ENCODE peak calls at places on chromosomes 6 and 20, in six cellular contexts. One of them, this sample, is unnamed.

GRCh38 chr6:84103029-84103428 is 69.5 kb downstream of the MRAP2 start:
- DNase-seq in nephron progenitor cell: no peak
- DNase-seq in right lobe of liver: no peak
- DNase-seq in lower leg skin: no peak
- DNase-seq in CD4-positive, alpha-beta T cell: no peak
- DNase-seq in astrocyte of the spinal cord: no peak
- DNase-seq in this sample: no peak

GRCh38 chr20:57653546-57653900 is 33.3 kb upstream of the ZBP1 start:
- DNase-seq in lower leg skin: no peak
- DNase-seq in CD4-positive, alpha-beta T cell: no peak
- DNase-seq in nephron progenitor cell: no peak
- DNase-seq in right lobe of liver: peak; percentile 33
- DNase-seq in astrocyte of the spinal cord: no peak
- DNase-seq in this sample: peak; percentile 31

GRCh38 chr6:77926198-77926752 is 273.4 kb downstream of the MEI4 start:
- DNase-seq in nephron progenitor cell: no peak
- DNase-seq in CD4-positive, alpha-beta T cell: no peak
- DNase-seq in right lobe of liver: no peak
- DNase-seq in astrocyte of the spinal cord: peak; percentile 7
- DNase-seq in lower leg skin: no peak
- DNase-seq in this sample: no peak

GRCh38 chr6:155201461-155202226 is 62.2 kb upstream of the CLDN20 start:
- DNase-seq in right lobe of liver: no peak
- DNase-seq in astrocyte of the spinal cord: peak; percentile 89
- DNase-seq in CD4-positive, alpha-beta T cell: no peak
- DNase-seq in nephron progenitor cell: no peak
- DNase-seq in lower leg skin: no peak
- DNase-seq in this sample: no peak

GRCh38 chr6:26318459-26319404 is 46.3 kb upstream of the BTN3A2 start:
- DNase-seq in nephron progenitor cell: no peak
- DNase-seq in astrocyte of the spinal cord: no peak
- DNase-seq in lower leg skin: no peak
- DNase-seq in CD4-positive, alpha-beta T cell: no peak
- DNase-seq in right lobe of liver: no peak
- DNase-seq in this sample: no peak

GRCh38 chr6:155171109-155171746 is 92.6 kb upstream of the CLDN20 start:
- DNase-seq in lower leg skin: peak; percentile 68
- DNase-seq in nephron progenitor cell: no peak
- DNase-seq in right lobe of liver: no peak
- DNase-seq in astrocyte of the spinal cord: peak; percentile 93
- DNase-seq in CD4-positive, alpha-beta T cell: peak; percentile 70
- DNase-seq in this sample: no peak

GRCh38 chr6:37696220-37696840 is 1.4 kb downstream of the MDGA1 start:
- DNase-seq in right lobe of liver: no peak
- DNase-seq in astrocyte of the spinal cord: peak; percentile 51
- DNase-seq in lower leg skin: no peak
- DNase-seq in CD4-positive, alpha-beta T cell: peak; percentile 27
- DNase-seq in nephron progenitor cell: peak; percentile 61
- DNase-seq in this sample: peak; percentile 48

GRCh38 chr20:43849496-43850197 is 65.0 kb upstream of the TOX2 start:
- DNase-seq in right lobe of liver: peak; percentile 45
- DNase-seq in lower leg skin: no peak
- DNase-seq in nephron progenitor cell: no peak
- DNase-seq in astrocyte of the spinal cord: peak; percentile 58
- DNase-seq in CD4-positive, alpha-beta T cell: no peak
- DNase-seq in this sample: no peak

GRCh38 chr6:138428943-138429616 is 25.1 kb downstream of the HEBP2 start:
- DNase-seq in lower leg skin: no peak
- DNase-seq in right lobe of liver: no peak
- DNase-seq in astrocyte of the spinal cord: peak; percentile 81
- DNase-seq in CD4-positive, alpha-beta T cell: no peak
- DNase-seq in nephron progenitor cell: no peak
- DNase-seq in this sample: no peak

GRCh38 chr20:4297141-4297826 is 281.9 kb upstream of the RNF24 start:
- DNase-seq in nephron progenitor cell: no peak
- DNase-seq in CD4-positive, alpha-beta T cell: no peak
- DNase-seq in lower leg skin: peak; percentile 39
- DNase-seq in astrocyte of the spinal cord: no peak
- DNase-seq in right lobe of liver: no peak
- DNase-seq in this sample: no peak

GRCh38 chr6:62400521-62401259 is 114.7 kb upstream of the KHDRBS2 start:
- DNase-seq in right lobe of liver: no peak
- DNase-seq in lower leg skin: no peak
- DNase-seq in nephron progenitor cell: no peak
- DNase-seq in astrocyte of the spinal cord: no peak
- DNase-seq in CD4-positive, alpha-beta T cell: no peak
- DNase-seq in this sample: no peak

GRCh38 chr6:36104836-36105235 is 25.5 kb upstream of the MAPK13 start:
- DNase-seq in lower leg skin: no peak
- DNase-seq in right lobe of liver: no peak
- DNase-seq in CD4-positive, alpha-beta T cell: no peak
- DNase-seq in nephron progenitor cell: no peak
- DNase-seq in astrocyte of the spinal cord: no peak
- DNase-seq in this sample: no peak

GRCh38 chr6:162706236-162706635 is 21.3 kb downstream of the PRKN start:
- DNase-seq in CD4-positive, alpha-beta T cell: no peak
- DNase-seq in right lobe of liver: peak; percentile 65
- DNase-seq in lower leg skin: peak; percentile 39
- DNase-seq in astrocyte of the spinal cord: no peak
- DNase-seq in nephron progenitor cell: no peak
- DNase-seq in this sample: no peak

GRCh38 chr6:70385931-70386330 is 27.4 kb upstream of the FAM135A start:
- DNase-seq in CD4-positive, alpha-beta T cell: no peak
- DNase-seq in right lobe of liver: no peak
- DNase-seq in lower leg skin: no peak
- DNase-seq in nephron progenitor cell: no peak
- DNase-seq in astrocyte of the spinal cord: no peak
- DNase-seq in this sample: no peak

GRCh38 chr6:150201791-150202329 is 59.0 kb downstream of the PPP1R14C start:
- DNase-seq in nephron progenitor cell: peak; percentile 71
- DNase-seq in right lobe of liver: peak; percentile 52
- DNase-seq in CD4-positive, alpha-beta T cell: no peak
- DNase-seq in lower leg skin: no peak
- DNase-seq in astrocyte of the spinal cord: no peak
- DNase-seq in this sample: no peak

GRCh38 chr6:43698584-43699349 is 11.2 kb upstream of the MRPS18A start:
- DNase-seq in CD4-positive, alpha-beta T cell: no peak
- DNase-seq in right lobe of liver: no peak
- DNase-seq in nephron progenitor cell: peak; percentile 49
- DNase-seq in astrocyte of the spinal cord: peak; percentile 36
- DNase-seq in lower leg skin: no peak
- DNase-seq in this sample: no peak

GRCh38 chr6:68196645-68197044 is 438.4 kb upstream of the ADGRB3 start:
- DNase-seq in astrocyte of the spinal cord: peak; percentile 31
- DNase-seq in right lobe of liver: no peak
- DNase-seq in lower leg skin: no peak
- DNase-seq in nephron progenitor cell: no peak
- DNase-seq in CD4-positive, alpha-beta T cell: no peak
- DNase-seq in this sample: no peak
- TF ChIP-seq CTCF in astrocyte of the spinal cord: peak; percentile 10
- TF ChIP-seq CTCF in right lobe of liver: no peak
- TF ChIP-seq CTCF in lower leg skin: no peak
- TF ChIP-seq CTCF in nephron progenitor cell: no peak
- TF ChIP-seq CTCF in CD4-positive, alpha-beta T cell: no peak
- TF ChIP-seq CTCF in this sample: no peak

GRCh38 chr6:139655783-139656705 is 281.6 kb upstream of the CITED2 start:
- DNase-seq in right lobe of liver: peak; percentile 85
- DNase-seq in CD4-positive, alpha-beta T cell: no peak
- DNase-seq in astrocyte of the spinal cord: peak; percentile 52
- DNase-seq in nephron progenitor cell: peak; percentile 33
- DNase-seq in lower leg skin: no peak
- DNase-seq in this sample: no peak

GRCh38 chr6:139659711-139660110 is 285.3 kb upstream of the CITED2 start:
- DNase-seq in right lobe of liver: no peak
- DNase-seq in astrocyte of the spinal cord: no peak
- DNase-seq in nephron progenitor cell: no peak
- DNase-seq in lower leg skin: no peak
- DNase-seq in CD4-positive, alpha-beta T cell: no peak
- DNase-seq in this sample: no peak

GRCh38 chr6:139654888-139655782 is 280.7 kb upstream of the CITED2 start:
- DNase-seq in CD4-positive, alpha-beta T cell: no peak
- DNase-seq in lower leg skin: no peak
- DNase-seq in nephron progenitor cell: no peak
- DNase-seq in astrocyte of the spinal cord: no peak
- DNase-seq in right lobe of liver: peak; percentile 72
- DNase-seq in this sample: no peak

GRCh38 chr6:139657121-139657520 is 282.7 kb upstream of the CITED2 start:
- DNase-seq in lower leg skin: no peak
- DNase-seq in right lobe of liver: no peak
- DNase-seq in nephron progenitor cell: no peak
- DNase-seq in CD4-positive, alpha-beta T cell: no peak
- DNase-seq in astrocyte of the spinal cord: no peak
- DNase-seq in this sample: no peak

GRCh38 chr6:139659196-139659595 is 284.7 kb upstream of the CITED2 start:
- DNase-seq in right lobe of liver: no peak
- DNase-seq in astrocyte of the spinal cord: no peak
- DNase-seq in nephron progenitor cell: no peak
- DNase-seq in lower leg skin: no peak
- DNase-seq in CD4-positive, alpha-beta T cell: no peak
- DNase-seq in this sample: no peak
- TF ChIP-seq CTCF in right lobe of liver: no peak
- TF ChIP-seq CTCF in astrocyte of the spinal cord: no peak
- TF ChIP-seq CTCF in nephron progenitor cell: no peak
- TF ChIP-seq CTCF in lower leg skin: no peak
- TF ChIP-seq CTCF in CD4-positive, alpha-beta T cell: no peak
- TF ChIP-seq CTCF in this sample: no peak

DNA sequence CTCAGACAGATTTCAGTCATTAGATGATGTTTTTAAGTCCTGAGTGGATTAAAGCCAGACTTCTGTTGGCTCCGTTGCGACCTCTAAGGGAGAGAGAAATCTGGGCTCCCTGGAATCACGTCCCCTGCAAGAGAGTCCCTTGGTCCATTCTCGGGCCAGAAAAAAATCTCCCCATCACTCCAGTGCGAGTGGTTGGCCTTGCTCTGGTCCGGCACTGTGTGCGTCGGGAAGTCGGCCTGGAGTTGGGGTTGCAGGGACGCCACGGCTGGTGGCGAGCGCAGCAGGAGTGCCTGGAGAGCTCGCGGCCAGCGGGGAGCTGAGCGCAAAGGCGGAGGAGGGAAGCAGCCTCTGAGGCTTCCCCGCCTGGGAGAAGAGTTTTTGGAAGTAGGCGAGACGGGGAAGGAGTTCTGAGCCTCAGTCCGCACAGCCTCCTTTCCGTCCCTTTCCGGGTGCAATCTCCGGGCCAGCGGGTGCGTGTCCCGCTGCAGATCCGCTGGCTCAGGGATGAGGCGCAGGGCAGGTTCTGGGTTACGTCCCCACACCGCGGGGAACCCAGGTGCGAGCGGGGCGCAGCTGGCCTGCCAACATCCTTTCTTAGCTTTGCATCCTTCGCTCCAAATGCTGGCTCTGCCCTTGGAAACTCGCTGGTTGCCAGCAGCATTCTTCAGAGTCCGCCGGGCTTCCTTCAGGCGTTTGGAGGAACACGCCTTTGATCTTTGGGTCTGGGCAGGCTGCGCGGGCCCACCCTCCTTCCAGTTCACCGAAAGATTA is 6.8 kb downstream of the TCF21 start:
- DNase-seq in CD4-positive, alpha-beta T cell: no peak
- DNase-seq in astrocyte of the spinal cord: peak; percentile 47
- DNase-seq in lower leg skin: no peak
- DNase-seq in right lobe of liver: no peak
- DNase-seq in nephron progenitor cell: peak; percentile 54
- DNase-seq in this sample: no peak
- TF ChIP-seq CTCF in CD4-positive, alpha-beta T cell: no peak
- TF ChIP-seq CTCF in astrocyte of the spinal cord: peak; percentile 19
- TF ChIP-seq CTCF in lower leg skin: no peak
- TF ChIP-seq CTCF in right lobe of liver: no peak
- TF ChIP-seq CTCF in nephron progenitor cell: no peak
- TF ChIP-seq CTCF in this sample: no peak

GRCh38 chr20:62832951-62833391 is 16.1 kb downstream of the COL9A3 start:
- DNase-seq in CD4-positive, alpha-beta T cell: no peak
- DNase-seq in right lobe of liver: peak; percentile 94
- DNase-seq in lower leg skin: no peak
- DNase-seq in nephron progenitor cell: no peak
- DNase-seq in astrocyte of the spinal cord: no peak
- DNase-seq in this sample: no peak

GRCh38 chr20:62831361-62831788 is 14.5 kb downstream of the COL9A3 start:
- DNase-seq in right lobe of liver: peak; percentile 94
- DNase-seq in CD4-positive, alpha-beta T cell: no peak
- DNase-seq in astrocyte of the spinal cord: no peak
- DNase-seq in nephron progenitor cell: no peak
- DNase-seq in lower leg skin: no peak
- DNase-seq in this sample: no peak

GRCh38 chr20:62830821-62831220 is 14.0 kb downstream of the COL9A3 start:
- DNase-seq in CD4-positive, alpha-beta T cell: no peak
- DNase-seq in right lobe of liver: no peak
- DNase-seq in astrocyte of the spinal cord: no peak
- DNase-seq in nephron progenitor cell: no peak
- DNase-seq in lower leg skin: no peak
- DNase-seq in this sample: no peak

GRCh38 chr20:62831854-62832211 is 15.0 kb downstream of the COL9A3 start:
- DNase-seq in CD4-positive, alpha-beta T cell: no peak
- DNase-seq in astrocyte of the spinal cord: no peak
- DNase-seq in right lobe of liver: no peak
- DNase-seq in nephron progenitor cell: no peak
- DNase-seq in lower leg skin: no peak
- DNase-seq in this sample: no peak

GRCh38 chr20:62832212-62832922 is 15.5 kb downstream of the COL9A3 start:
- DNase-seq in nephron progenitor cell: no peak
- DNase-seq in CD4-positive, alpha-beta T cell: no peak
- DNase-seq in astrocyte of the spinal cord: no peak
- DNase-seq in lower leg skin: no peak
- DNase-seq in right lobe of liver: peak; percentile 85
- DNase-seq in this sample: no peak
- TF ChIP-seq CTCF in nephron progenitor cell: no peak
- TF ChIP-seq CTCF in CD4-positive, alpha-beta T cell: no peak
- TF ChIP-seq CTCF in astrocyte of the spinal cord: no peak
- TF ChIP-seq CTCF in lower leg skin: no peak
- TF ChIP-seq CTCF in right lobe of liver: no peak
- TF ChIP-seq CTCF in this sample: no peak

DNA sequence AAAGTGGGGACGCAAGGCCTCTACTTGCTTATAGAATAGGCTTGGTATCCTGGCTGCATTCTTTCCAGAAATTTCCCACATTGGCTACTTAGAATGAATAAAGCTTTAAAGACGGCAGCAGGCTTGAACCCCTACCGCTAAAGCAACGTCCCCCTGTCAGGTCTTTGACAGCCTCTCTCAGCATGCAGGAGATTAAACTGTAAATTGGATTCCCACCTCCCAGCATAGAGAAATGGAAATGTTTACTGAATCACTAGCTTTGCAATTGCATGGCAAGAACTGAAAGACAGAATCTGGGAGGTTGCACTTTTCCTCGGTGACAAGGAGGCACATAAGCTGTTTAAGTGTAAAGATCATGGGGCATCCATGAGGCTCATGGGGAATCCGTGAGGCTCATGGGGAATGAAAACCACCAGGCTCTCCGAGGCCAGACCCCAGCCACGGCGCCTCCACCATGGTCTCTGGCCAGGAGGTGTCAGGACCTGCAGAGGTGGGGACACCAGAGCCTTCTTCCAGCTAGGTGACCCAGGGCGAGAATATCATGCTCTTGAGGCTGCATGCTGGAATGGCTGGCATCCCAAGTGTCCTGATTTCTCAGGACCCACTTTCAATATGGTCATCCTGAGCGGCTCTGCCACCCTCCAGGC is 10.3 kb downstream of the LEMD2 start:
- DNase-seq in astrocyte of the spinal cord: no peak
- DNase-seq in lower leg skin: no peak
- DNase-seq in nephron progenitor cell: no peak
- DNase-seq in right lobe of liver: no peak
- DNase-seq in CD4-positive, alpha-beta T cell: no peak
- DNase-seq in this sample: no peak
- TF ChIP-seq CTCF in astrocyte of the spinal cord: no peak
- TF ChIP-seq CTCF in lower leg skin: no peak
- TF ChIP-seq CTCF in nephron progenitor cell: no peak
- TF ChIP-seq CTCF in right lobe of liver: no peak
- TF ChIP-seq CTCF in CD4-positive, alpha-beta T cell: no peak
- TF ChIP-seq CTCF in this sample: no peak

This sample was measured in mesothelial cell of epicardium.